ENCODE peak calls at places on chromosomes 12 and 14, in seven cellular contexts. K is neuronal stem cell, H is mesendoderm, F is H9, M is IMR-90, D is mesenchymal stem cell, E is trophoblast cell. I is an unnamed sample.

GRCh38 chr14:20848955-20849570 is 42.1 kb upstream of the RNASE3 start:
- DNase-seq in H (no peak), F (no peak), D (no peak), E (no peak), K (no peak), M (no peak), I (no peak)

GRCh38 chr12:31325524-31325875 is 450 bp downstream of the SINHCAF start:
- DNase-seq in D (no peak), E (no peak), K (no peak), F (no peak), H (no peak), M (no peak), I (no peak)

GRCh38 chr14:51331651-51332367 is 91.8 kb downstream of the TMX1 start:
- DNase-seq in K (no peak), E (no peak), M (no peak), H (no peak), F (no peak), D (peak; percentile 48), I (no peak)

GRCh38 chr12:57203201-57203600 is 13.4 kb upstream of the NXPH4 start:
- DNase-seq in E (no peak), K (no peak), D (no peak), F (no peak), M (no peak), H (no peak), I (no peak)

GRCh38 chr12:43836455-43836989 is 641 bp downstream of the TMEM117 start:
- DNase-seq in H (no peak), K (no peak), M (peak; percentile 46), E (no peak), D (peak; percentile 61), F (no peak), I (no peak)

GRCh38 chr12:60106207-60106606 is 510.4 kb downstream of the SLC16A7 start:
- DNase-seq in H (no peak), M (peak; percentile 47), D (peak; percentile 17), F (no peak), K (no peak), E (no peak), I (no peak)

GRCh38 chr14:92792885-92793284 is 1.2 kb upstream of the GOLGA5 start:
- DNase-seq in M (no peak), K (no peak), E (peak; percentile 68), D (no peak), H (peak; percentile 59), F (no peak), I (no peak)

GRCh38 chr14:94028450-94028826 is 2.3 kb downstream of the OTUB2 start:
- DNase-seq in M (peak; percentile 42), E (no peak), F (no peak), K (no peak), H (no peak), D (peak; percentile 5), I (no peak)

GRCh38 chr14:36931796-36932195 is 240.6 kb downstream of the SLC25A21 start:
- DNase-seq in K (no peak), M (no peak), H (no peak), E (no peak), D (no peak), F (no peak), I (no peak)

GRCh38 chr12:11652351-11653040 is 3.0 kb downstream of the ETV6 start:
- DNase-seq in K (no peak), F (no peak), D (peak; percentile 85), H (no peak), M (peak; percentile 67), E (peak; percentile 33), I (no peak)

GRCh38 chr12:57735952-57736742 is 2.4 kb downstream of the AGAP2 start:
- DNase-seq in E (peak; percentile 31), M (peak; percentile 37), K (no peak), F (peak; percentile 84), H (peak; percentile 83), D (peak; percentile 54), I (no peak)

GRCh38 chr14:104387385-104388010 is 192.1 kb upstream of the C14orf180 start:
- DNase-seq in F (peak; percentile 22), K (no peak), H (no peak), E (no peak), D (no peak), M (no peak), I (no peak)

GRCh38 chr14:104384776-104385071 is 194.8 kb upstream of the C14orf180 start:
- DNase-seq in H (peak; percentile 10), M (no peak), K (no peak), F (no peak), D (no peak), E (no peak), I (no peak)

GRCh38 chr14:104387000-104387384 is 192.6 kb upstream of the C14orf180 start:
- DNase-seq in D (no peak), H (no peak), F (peak; percentile 22), K (no peak), E (no peak), M (no peak), I (no peak)

GRCh38 chr14:104385189-104386135 is 194.1 kb upstream of the C14orf180 start:
- DNase-seq in F (peak; percentile 20), E (no peak), D (no peak), M (no peak), H (no peak), K (no peak), I (no peak)

GRCh38 chr14:104386281-104386841 is 193.2 kb upstream of the C14orf180 start:
- DNase-seq in M (no peak), H (no peak), F (peak; percentile 30), D (no peak), K (no peak), E (no peak), I (no peak)
- H2BK120ac ChIP-seq in M (no peak overlapping the region), H (no peak overlapping the region), F (no peak overlapping the region), D (no peak overlapping the region), K (no peak overlapping the region), E (no peak overlapping the region), I (no peak overlapping the region)

GRCh38 chr14:32047791-32048190 is 29.3 kb upstream of the ARHGAP5 start:
- DNase-seq in K (no peak), D (peak; percentile 6), M (no peak), F (no peak), E (no peak), H (no peak), I (no peak)
- H2BK120ac ChIP-seq in K (no peak overlapping the region), D (no peak overlapping the region), M (no peak overlapping the region), F (no peak overlapping the region), E (no peak overlapping the region), H (no peak overlapping the region), I (no peak overlapping the region)

GRCh38 chr14:61345144-61345482 is 23.7 kb downstream of the PRKCH start:
- DNase-seq in M (no peak), F (no peak), K (no peak), E (no peak), D (no peak), H (no peak), I (no peak)

GRCh38 chr14:61346793-61347192 is 25.4 kb downstream of the PRKCH start:
- DNase-seq in H (no peak), K (no peak), F (no peak), E (no peak), M (no peak), D (no peak), I (no peak)

GRCh38 chr14:61350427-61350826 is 29.0 kb downstream of the PRKCH start:
- DNase-seq in F (no peak), H (no peak), E (no peak), K (no peak), D (no peak), M (no peak), I (no peak)

GRCh38 chr14:61346221-61346620 is 24.8 kb downstream of the PRKCH start:
- DNase-seq in M (no peak), K (no peak), F (no peak), H (no peak), D (no peak), E (no peak), I (no peak)

GRCh38 chr14:61347771-61348443 is 26.5 kb downstream of the PRKCH start:
- DNase-seq in D (no peak), K (no peak), H (no peak), E (no peak), F (no peak), M (no peak), I (no peak)
- H2BK120ac ChIP-seq in D (no peak overlapping the region), K (no peak overlapping the region), H (no peak overlapping the region), E (peak overlapping the region; percentile 41), F (no peak overlapping the region), M (no peak overlapping the region), I (no peak overlapping the region)

GRCh38 chr14:64706119-64706465 is 1.9 kb downstream of the PLEKHG3 start:
- DNase-seq in H (peak; percentile 20), K (no peak), D (no peak), M (no peak), F (no peak), E (no peak), I (no peak)
- H2BK120ac ChIP-seq in H (no peak overlapping the region), K (no peak overlapping the region), D (no peak overlapping the region), M (no peak overlapping the region), F (no peak overlapping the region), E (peak overlapping the region; percentile 52), I (peak overlapping the region; percentile 25)

GRCh38 chr14:32072701-32073100 is 4.4 kb upstream of the ARHGAP5 start:
- DNase-seq in M (no peak), F (no peak), H (no peak), D (no peak), K (no peak), E (no peak), I (no peak)
- H2BK120ac ChIP-seq in M (no peak overlapping the region), F (no peak overlapping the region), H (no peak overlapping the region), D (no peak overlapping the region), K (no peak overlapping the region), E (no peak overlapping the region), I (no peak overlapping the region)

GRCh38 chr12:75951399-75952228 is 80.0 kb downstream of the PHLDA1 start:
- DNase-seq in K (no peak), E (peak; percentile 42), M (no peak), F (no peak), H (no peak), D (no peak), I (no peak)

GRCh38 chr12:75955251-75955650 is 76.3 kb downstream of the PHLDA1 start:
- DNase-seq in K (no peak), D (no peak), F (peak; percentile 54), H (peak; percentile 33), M (no peak), E (no peak), I (no peak)

GRCh38 chr12:75953312-75953906 is 78.2 kb downstream of the PHLDA1 start:
- DNase-seq in F (no peak), K (no peak), E (peak; percentile 84), M (peak; percentile 63), H (no peak), D (peak; percentile 83), I (no peak)

GRCh38 chr12:75954749-75955148 is 76.8 kb downstream of the PHLDA1 start:
- DNase-seq in E (peak; percentile 13), D (no peak), K (no peak), M (no peak), H (no peak), F (no peak), I (no peak)

DNA sequence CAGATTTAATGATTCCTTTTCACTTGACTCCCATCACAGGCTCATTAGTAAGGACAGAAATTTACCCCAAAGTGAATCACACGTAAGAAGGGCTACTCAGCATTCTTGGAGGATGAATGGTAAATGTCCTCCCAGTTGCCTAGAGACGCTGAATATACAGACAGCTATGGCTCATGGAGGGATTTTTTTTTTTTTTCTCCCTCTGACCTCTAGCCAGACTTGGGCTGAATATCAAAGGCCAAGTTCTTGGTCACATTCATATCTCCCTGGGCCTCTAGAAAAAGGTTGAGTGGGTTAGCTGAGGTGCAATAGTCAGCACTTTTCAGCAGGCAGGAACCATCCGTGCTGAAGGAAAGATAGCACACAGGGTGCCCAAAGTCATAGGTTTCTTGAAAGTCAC is 77.5 kb downstream of the PHLDA1 start:
- DNase-seq in H (peak; percentile 94), K (no peak), M (peak; percentile 97), D (peak; percentile 99), E (peak; percentile 96), F (no peak), I (no peak)
- H2BK120ac ChIP-seq in H (no peak overlapping the region), K (no peak overlapping the region), M (peak overlapping the region; percentile 98), D (no peak overlapping the region), E (no peak overlapping the region), F (no peak overlapping the region), I (no peak overlapping the region)

I was measured in H1.